ENCODE peak calls at places on chromosomes 1 and 21, in six cellular contexts. One of them, this sample, is unnamed.

GRCh38 chr1:202498542-202498941 is 150.0 kb downstream of the PPP1R12B start:
- DNase-seq in AG09309: no peak
- DNase-seq in lower leg skin: no peak
- DNase-seq in HFF-Myc: no peak
- DNase-seq in A673: no peak
- DNase-seq in fibroblast of villous mesenchyme: no peak
- DNase-seq in this sample: no peak

GRCh38 chr1:151512801-151513625 is 1.8 kb downstream of the CGN start:
- DNase-seq in HFF-Myc: no peak
- DNase-seq in A673: no peak
- DNase-seq in fibroblast of villous mesenchyme: no peak
- DNase-seq in lower leg skin: no peak
- DNase-seq in AG09309: no peak
- DNase-seq in this sample: no peak

GRCh38 chr1:33007190-33008050 is 29.3 kb downstream of the AK2 start:
- DNase-seq in HFF-Myc: peak
- DNase-seq in lower leg skin: no peak
- DNase-seq in AG09309: peak
- DNase-seq in fibroblast of villous mesenchyme: peak
- DNase-seq in A673: peak
- DNase-seq in this sample: peak

GRCh38 chr1:14826172-14826636 is 227.7 kb downstream of the KAZN start:
- DNase-seq in A673: peak
- DNase-seq in AG09309: peak
- DNase-seq in lower leg skin: peak
- DNase-seq in HFF-Myc: peak
- DNase-seq in fibroblast of villous mesenchyme: peak
- DNase-seq in this sample: peak

GRCh38 chr1:76070538-76070937 is 4.0 kb upstream of the ST6GALNAC3 start:
- DNase-seq in AG09309: no peak
- DNase-seq in lower leg skin: no peak
- DNase-seq in fibroblast of villous mesenchyme: no peak
- DNase-seq in HFF-Myc: no peak
- DNase-seq in A673: no peak
- DNase-seq in this sample: no peak

GRCh38 chr1:201480231-201481003 is 11.4 kb upstream of the PHLDA3 start:
- DNase-seq in A673: peak
- DNase-seq in fibroblast of villous mesenchyme: peak
- DNase-seq in AG09309: no peak
- DNase-seq in HFF-Myc: no peak
- DNase-seq in lower leg skin: peak
- DNase-seq in this sample: no peak

GRCh38 chr1:205706601-205707502 is 26.5 kb upstream of the SLC45A3 start:
- DNase-seq in HFF-Myc: no peak
- DNase-seq in AG09309: no peak
- DNase-seq in lower leg skin: no peak
- DNase-seq in fibroblast of villous mesenchyme: peak
- DNase-seq in A673: no peak
- DNase-seq in this sample: no peak

GRCh38 chr1:116356673-116357072 is 16.4 kb upstream of the ATP1A1 start:
- DNase-seq in AG09309: no peak
- DNase-seq in fibroblast of villous mesenchyme: peak
- DNase-seq in A673: peak
- DNase-seq in lower leg skin: no peak
- DNase-seq in HFF-Myc: no peak
- DNase-seq in this sample: no peak

GRCh38 chr1:99727575-99728190 is 38.8 kb downstream of the FRRS1 start:
- DNase-seq in AG09309: peak
- DNase-seq in A673: peak
- DNase-seq in lower leg skin: no peak
- DNase-seq in HFF-Myc: no peak
- DNase-seq in fibroblast of villous mesenchyme: peak
- DNase-seq in this sample: peak

GRCh38 chr1:32619701-32620485 is 30.5 kb downstream of the ZBTB8OS start:
- DNase-seq in lower leg skin: no peak
- DNase-seq in A673: peak
- DNase-seq in AG09309: no peak
- DNase-seq in HFF-Myc: no peak
- DNase-seq in fibroblast of villous mesenchyme: peak
- DNase-seq in this sample: no peak

GRCh38 chr1:51906306-51907078 is 28.0 kb upstream of the NRDC start:
- DNase-seq in AG09309: no peak
- DNase-seq in fibroblast of villous mesenchyme: peak
- DNase-seq in HFF-Myc: peak
- DNase-seq in lower leg skin: no peak
- DNase-seq in A673: no peak
- DNase-seq in this sample: no peak

GRCh38 chr1:116286541-116286971 is 86.5 kb upstream of the ATP1A1 start:
- DNase-seq in A673: no peak
- DNase-seq in AG09309: peak
- DNase-seq in fibroblast of villous mesenchyme: peak
- DNase-seq in lower leg skin: no peak
- DNase-seq in HFF-Myc: peak
- DNase-seq in this sample: no peak

GRCh38 chr1:228084797-228085196 is 2.3 kb downstream of the ARF1 start:
- DNase-seq in AG09309: no peak
- DNase-seq in fibroblast of villous mesenchyme: no peak
- DNase-seq in HFF-Myc: no peak
- DNase-seq in lower leg skin: no peak
- DNase-seq in A673: no peak
- DNase-seq in this sample: no peak

GRCh38 chr21:39024538-39024937 is 158.7 kb downstream of the PSMG1 start:
- DNase-seq in A673: no peak
- DNase-seq in lower leg skin: no peak
- DNase-seq in fibroblast of villous mesenchyme: no peak
- DNase-seq in AG09309: no peak
- DNase-seq in HFF-Myc: no peak
- DNase-seq in this sample: no peak

GRCh38 chr21:45745256-45745655 is 101.7 kb downstream of the PCBP3 start:
- DNase-seq in HFF-Myc: no peak
- DNase-seq in AG09309: no peak
- DNase-seq in A673: no peak
- DNase-seq in lower leg skin: no peak
- DNase-seq in fibroblast of villous mesenchyme: no peak
- DNase-seq in this sample: no peak

GRCh38 chr1:205284420-205285144 is 37.0 kb downstream of the NUAK2 start:
- DNase-seq in AG09309: peak
- DNase-seq in HFF-Myc: peak
- DNase-seq in A673: peak
- DNase-seq in fibroblast of villous mesenchyme: peak
- DNase-seq in lower leg skin: peak
- DNase-seq in this sample: peak

GRCh38 chr1:157862114-157863070 is 20.8 kb upstream of the CD5L start:
- DNase-seq in HFF-Myc: no peak
- DNase-seq in AG09309: no peak
- DNase-seq in lower leg skin: no peak
- DNase-seq in fibroblast of villous mesenchyme: no peak
- DNase-seq in A673: no peak
- DNase-seq in this sample: no peak

GRCh38 chr1:61692155-61692783 is 32.7 kb downstream of the TM2D1 start:
- DNase-seq in fibroblast of villous mesenchyme: peak
- DNase-seq in HFF-Myc: peak
- DNase-seq in AG09309: no peak
- DNase-seq in lower leg skin: no peak
- DNase-seq in A673: no peak
- DNase-seq in this sample: no peak

GRCh38 chr1:59179673-59180072 is 117.2 kb upstream of the FGGY start:
- DNase-seq in HFF-Myc: no peak
- DNase-seq in fibroblast of villous mesenchyme: no peak
- DNase-seq in AG09309: no peak
- DNase-seq in lower leg skin: no peak
- DNase-seq in A673: no peak
- DNase-seq in this sample: no peak

GRCh38 chr1:31617917-31618746 is 643 bp downstream of the HCRTR1 start:
- DNase-seq in fibroblast of villous mesenchyme: peak
- DNase-seq in AG09309: no peak
- DNase-seq in lower leg skin: peak
- DNase-seq in A673: peak
- DNase-seq in HFF-Myc: no peak
- DNase-seq in this sample: no peak

GRCh38 chr1:41173651-41174050 is 68.5 kb downstream of the SCMH1 start:
- DNase-seq in lower leg skin: no peak
- DNase-seq in A673: no peak
- DNase-seq in HFF-Myc: no peak
- DNase-seq in fibroblast of villous mesenchyme: peak
- DNase-seq in AG09309: no peak
- DNase-seq in this sample: no peak

GRCh38 chr1:244992833-244993232 is 128.5 kb upstream of the HNRNPU start:
- DNase-seq in AG09309: peak
- DNase-seq in A673: no peak
- DNase-seq in HFF-Myc: no peak
- DNase-seq in lower leg skin: no peak
- DNase-seq in fibroblast of villous mesenchyme: no peak
- DNase-seq in this sample: no peak

GRCh38 chr1:89605692-89606091 is 27.2 kb upstream of the LRRC8C start:
- DNase-seq in HFF-Myc: peak
- DNase-seq in AG09309: no peak
- DNase-seq in fibroblast of villous mesenchyme: peak
- DNase-seq in lower leg skin: no peak
- DNase-seq in A673: no peak
- DNase-seq in this sample: no peak

DNA sequence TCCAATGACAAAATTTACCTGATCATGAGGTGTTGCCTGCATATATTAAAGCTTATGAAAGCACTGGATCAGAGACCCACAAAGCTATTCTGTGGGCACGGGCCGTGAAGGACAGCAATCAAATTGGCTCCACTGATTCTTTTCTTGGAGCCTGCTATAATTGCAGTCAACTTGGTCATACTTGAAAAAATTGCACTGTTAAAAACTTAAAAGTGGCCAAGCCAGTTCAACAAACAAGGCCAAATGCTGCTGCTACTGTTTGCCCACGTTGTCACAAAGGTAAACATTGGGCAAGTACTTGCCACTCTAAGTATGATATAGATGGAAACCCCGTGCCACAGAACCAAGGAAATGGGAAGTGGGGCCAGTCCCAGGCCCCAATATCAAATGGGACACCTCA is 37.8 kb downstream of the CYP4A11 start:
- DNase-seq in AG09309: no peak
- DNase-seq in HFF-Myc: no peak
- DNase-seq in fibroblast of villous mesenchyme: no peak
- DNase-seq in lower leg skin: no peak
- DNase-seq in A673: no peak
- DNase-seq in this sample: no peak
- H3K4me3 ChIP-seq in AG09309: no peak
- H3K4me3 ChIP-seq in HFF-Myc: no peak
- H3K4me3 ChIP-seq in fibroblast of villous mesenchyme: no peak
- H3K4me3 ChIP-seq in lower leg skin: no peak
- H3K4me3 ChIP-seq in A673: no peak
- H3K4me3 ChIP-seq in this sample: no peak

GRCh38 chr1:235056937-235057336 is 71.7 kb downstream of the TOMM20 start:
- DNase-seq in AG09309: no peak
- DNase-seq in A673: no peak
- DNase-seq in lower leg skin: no peak
- DNase-seq in HFF-Myc: no peak
- DNase-seq in fibroblast of villous mesenchyme: no peak
- DNase-seq in this sample: no peak
- TF ChIP-seq CTCF in AG09309: no peak
- TF ChIP-seq CTCF in A673: no peak
- TF ChIP-seq CTCF in lower leg skin: no peak
- TF ChIP-seq CTCF in HFF-Myc: peak
- TF ChIP-seq CTCF in fibroblast of villous mesenchyme: no peak
- TF ChIP-seq CTCF in this sample: no peak

DNA sequence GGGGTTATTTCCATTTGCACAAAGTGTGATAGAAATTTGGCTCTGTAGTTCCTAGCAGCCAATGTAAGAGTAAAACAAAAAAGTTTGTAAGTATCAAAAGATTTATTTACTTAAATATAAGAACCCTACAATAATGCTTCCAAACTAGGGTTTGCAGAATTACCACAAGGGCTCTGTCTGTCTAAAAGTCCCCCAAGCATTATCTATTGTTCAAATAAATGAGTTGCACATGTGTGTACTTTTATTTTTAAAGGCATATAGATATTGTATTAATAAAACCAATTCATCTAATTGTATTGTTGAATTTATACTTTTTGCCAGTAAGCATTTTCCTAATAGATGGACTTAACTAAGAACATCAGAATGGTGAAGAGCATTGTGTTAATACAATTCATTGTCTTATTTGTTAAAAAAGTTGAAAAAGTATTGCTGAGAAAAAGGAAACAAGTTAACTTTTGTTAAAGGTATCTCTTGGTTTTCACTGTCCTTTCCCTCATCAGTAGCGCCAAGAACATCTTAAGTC is 864 bp upstream of the PTPRC start:
- DNase-seq in A673: no peak
- DNase-seq in HFF-Myc: no peak
- DNase-seq in fibroblast of villous mesenchyme: no peak
- DNase-seq in lower leg skin: no peak
- DNase-seq in AG09309: no peak
- DNase-seq in this sample: no peak
- H3K4me3 ChIP-seq in A673: no peak
- H3K4me3 ChIP-seq in HFF-Myc: no peak
- H3K4me3 ChIP-seq in fibroblast of villous mesenchyme: no peak
- H3K4me3 ChIP-seq in lower leg skin: no peak
- H3K4me3 ChIP-seq in AG09309: no peak
- H3K4me3 ChIP-seq in this sample: no peak

DNA sequence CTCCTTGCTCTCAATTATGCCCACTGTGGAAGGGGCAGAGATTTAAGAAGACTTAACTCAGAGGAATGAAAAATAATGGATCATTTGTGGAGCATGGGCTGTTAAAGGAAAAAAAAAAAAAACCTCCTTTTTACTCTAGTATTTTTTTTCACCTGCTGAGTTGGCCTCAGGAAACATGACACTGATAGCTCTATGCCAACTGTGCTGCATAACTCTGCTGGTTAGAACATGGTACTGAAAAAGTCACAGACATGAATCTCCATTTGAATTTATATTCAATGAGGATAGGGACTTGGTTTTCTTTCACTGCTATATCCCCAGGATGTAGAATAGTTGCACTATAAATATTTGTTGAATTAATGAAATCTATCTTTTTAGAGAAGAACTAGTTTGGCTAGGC is 86.2 kb upstream of the KIAA0040 start:
- DNase-seq in lower leg skin: no peak
- DNase-seq in HFF-Myc: no peak
- DNase-seq in AG09309: no peak
- DNase-seq in A673: no peak
- DNase-seq in fibroblast of villous mesenchyme: no peak
- DNase-seq in this sample: no peak
- TF ChIP-seq CTCF in lower leg skin: no peak
- TF ChIP-seq CTCF in HFF-Myc: no peak
- TF ChIP-seq CTCF in AG09309: no peak
- TF ChIP-seq CTCF in A673: no peak
- TF ChIP-seq CTCF in fibroblast of villous mesenchyme: no peak
- TF ChIP-seq CTCF in this sample: no peak

This sample was measured in AG04449.